ENCODE peak calls at places on chromosome 10, in five cellular contexts. J, U, A, B and Z are unnamed samples.

GRCh38 chr10:103627893-103628292 is 134.4 kb downstream of the NEURL1 start:
- DNase-seq in A (no peak), J (no peak), B (no peak), U (no peak), Z (no peak)

GRCh38 chr10:22333667-22334282 is 11.5 kb upstream of the SPAG6 start:
- DNase-seq in J (no peak), B (no peak), A (no peak), U (no peak), Z (no peak)

GRCh38 chr10:4346257-4346656 is 479.8 kb upstream of the AKR1E2 start:
- DNase-seq in J (no peak), A (no peak), U (no peak), B (peak), Z (peak)

GRCh38 chr10:125057158-125058001 is 103.0 kb downstream of the CTBP2 start:
- DNase-seq in B (no peak), A (no peak), U (no peak), J (peak), Z (peak)

GRCh38 chr10:12566161-12567115 is 217.1 kb downstream of the CAMK1D start:
- DNase-seq in J (peak), A (no peak), B (no peak), U (no peak), Z (peak)

GRCh38 chr10:13224210-13224995 is 9.8 kb downstream of the UCMA start:
- DNase-seq in A (no peak), B (no peak), J (no peak), U (no peak), Z (no peak)

GRCh38 chr10:126376956-126377355 is 11.3 kb downstream of the ADAM12 start:
- DNase-seq in U (no peak), B (no peak), J (peak), A (no peak), Z (peak)

GRCh38 chr10:91604936-91605534 is 27.8 kb downstream of the PPP1R3C start:
- DNase-seq in J (peak), B (no peak), A (no peak), U (no peak), Z (peak)

GRCh38 chr10:75021851-75022250 is 89.6 kb upstream of the SAMD8 start:
- DNase-seq in B (no peak), J (no peak), A (no peak), U (no peak), Z (no peak)

GRCh38 chr10:77556990-77557601 is 80.5 kb downstream of the KCNMA1 start:
- DNase-seq in B (no peak), A (no peak), U (no peak), J (no peak), Z (no peak)